ENCODE peak calls at places on chromosome 19, in ten cellular contexts. R is left ventricle myocardium inferior, X is dorsolateral prefrontal cortex, E is ovary, J is uterus, V is heart right ventricle, F is lower lobe of right lung, T is fibroblast of pulmonary artery, D is transverse colon, Z is body of pancreas. S is an unnamed sample.

GRCh38 chr19:6564393-6564792 is 26.6 kb downstream of the CD70 start:
- DNase-seq in R (no peak), X (no peak), E (no peak), J (no peak), V (no peak), F (no peak), T (peak), D (no peak), Z (no peak), S (peak)

GRCh38 chr19:45473366-45474190 is 5.8 kb downstream of the FOSB start:
- DNase-seq in R (no peak), X (no peak), E (peak), J (no peak), V (no peak), F (no peak), T (no peak), D (no peak), Z (no peak), S (no peak)

GRCh38 chr19:16210168-16210567 is 12.5 kb downstream of the AP1M1 start:
- DNase-seq in R (no peak), X (no peak), E (no peak), J (no peak), V (no peak), F (no peak), T (no peak), D (no peak), Z (no peak), S (no peak)

GRCh38 chr19:16342002-16342715 is 17.5 kb downstream of the KLF2 start:
- DNase-seq in R (peak), X (peak), E (peak), J (no peak), V (peak), F (no peak), T (no peak), D (peak), Z (no peak), S (peak)

GRCh38 chr19:16369306-16369663 is 44.7 kb downstream of the KLF2 start:
- DNase-seq in R (no peak), X (no peak), E (no peak), J (no peak), V (no peak), F (no peak), T (no peak), D (no peak), Z (no peak), S (no peak)

GRCh38 chr19:46984077-46985010 is 35.3 kb upstream of the NPAS1 start:
- DNase-seq in R (peak), X (no peak), E (no peak), J (peak), V (no peak), F (no peak), T (peak), D (no peak), Z (peak), S (peak)

GRCh38 chr19:53161123-53161522 is 2.3 kb upstream of the ZNF347 start:
- DNase-seq in R (no peak), X (no peak), E (no peak), J (no peak), V (no peak), F (no peak), T (no peak), D (no peak), Z (no peak), S (no peak)

GRCh38 chr19:13195678-13196077 is 45.5 kb downstream of the IER2 start:
- DNase-seq in R (no peak), X (no peak), E (no peak), J (no peak), V (no peak), F (peak), T (no peak), D (peak), Z (peak), S (no peak)

GRCh38 chr19:46017095-46017429 is 5.8 kb downstream of the PGLYRP1 start:
- DNase-seq in R (no peak), X (no peak), E (no peak), J (no peak), V (no peak), F (no peak), T (no peak), D (no peak), Z (no peak), S (no peak)

DNA sequence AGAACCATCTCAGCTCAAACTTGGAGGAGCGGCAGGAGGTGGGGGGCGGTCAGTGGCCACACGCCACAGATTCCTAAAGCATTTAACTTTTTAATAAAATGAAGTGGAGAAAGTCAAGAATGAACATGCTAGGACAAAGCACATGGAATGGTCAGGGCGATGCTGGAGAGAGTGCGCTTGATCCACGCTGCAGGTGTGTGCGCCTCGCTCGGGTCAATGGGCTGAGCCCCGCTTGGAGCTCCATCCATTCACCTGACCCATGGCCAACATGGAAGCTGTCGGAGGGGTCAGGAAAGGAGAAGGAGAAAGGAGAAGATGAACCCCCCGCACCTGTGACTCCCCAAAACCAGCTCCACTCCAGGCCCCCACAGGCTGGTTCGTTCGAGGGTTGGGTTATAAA is 41.8 kb downstream of the SUGP2 start:
- DNase-seq in R (no peak), X (no peak), E (no peak), J (no peak), V (no peak), F (no peak), T (no peak), D (no peak), Z (no peak), S (no peak)
- TF ChIP-seq CTCF in R (no peak), X (no peak), E (no peak), J (no peak), V (no peak), F (no peak), T (no peak), D (no peak), Z (no peak), S (no peak)

DNA sequence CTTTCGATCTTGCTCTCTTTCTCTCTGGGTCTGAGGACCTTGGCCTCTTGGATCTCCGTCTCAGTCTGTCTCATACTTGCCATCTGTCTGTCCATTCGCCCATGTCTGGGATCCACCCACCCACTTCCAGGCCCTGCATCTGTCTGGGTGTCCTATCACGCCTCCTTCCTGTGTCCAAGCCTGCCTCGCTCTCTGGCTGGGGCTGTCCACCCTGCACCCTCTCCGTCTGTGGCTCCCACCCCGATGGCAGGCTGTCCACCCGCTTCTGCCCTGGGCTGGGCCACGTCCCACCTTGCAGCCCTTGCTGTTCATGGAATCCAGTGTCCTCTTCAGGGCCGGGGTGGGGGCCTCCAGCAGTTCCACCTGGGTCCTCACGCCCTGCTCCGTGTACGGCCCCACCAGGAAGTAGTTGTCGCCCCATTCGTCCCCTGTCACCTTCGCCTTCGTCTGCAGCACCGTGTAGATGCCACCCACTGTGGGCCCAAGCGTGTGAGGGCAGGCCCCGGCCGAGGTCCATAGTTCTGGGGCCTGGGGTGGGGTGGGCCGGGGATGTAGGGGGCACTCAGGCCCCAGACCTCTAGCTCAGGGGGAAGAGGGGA is 2.0 kb downstream of the GYS1 start:
- DNase-seq in R (no peak), X (no peak), E (no peak), J (no peak), V (no peak), F (peak), T (no peak), D (no peak), Z (no peak), S (no peak)
- H3K4me3 ChIP-seq in R (peak), X (peak), E (no peak), J (peak), V (peak), F (peak), T (peak), D (no peak), Z (no peak), S (peak)

GRCh38 chr19:5251096-5252065 is 89.2 kb downstream of the PTPRS start:
- DNase-seq in R (no peak), X (no peak), E (no peak), J (no peak), V (no peak), F (no peak), T (no peak), D (no peak), Z (no peak), S (no peak)
- TF ChIP-seq CTCF in R (no peak), X (no peak), E (no peak), J (no peak), V (no peak), F (no peak), T (no peak), D (no peak), Z (no peak), S (no peak)

GRCh38 chr19:35143818-35144217 is 763 bp downstream of the FXYD7 start:
- DNase-seq in R (no peak), X (no peak), E (no peak), J (no peak), V (no peak), F (no peak), T (no peak), D (no peak), Z (no peak), S (no peak)
- H3K4me3 ChIP-seq in R (no peak), X (peak), E (no peak), J (no peak), V (no peak), F (no peak), T (no peak), D (no peak), Z (no peak), S (no peak)

DNA sequence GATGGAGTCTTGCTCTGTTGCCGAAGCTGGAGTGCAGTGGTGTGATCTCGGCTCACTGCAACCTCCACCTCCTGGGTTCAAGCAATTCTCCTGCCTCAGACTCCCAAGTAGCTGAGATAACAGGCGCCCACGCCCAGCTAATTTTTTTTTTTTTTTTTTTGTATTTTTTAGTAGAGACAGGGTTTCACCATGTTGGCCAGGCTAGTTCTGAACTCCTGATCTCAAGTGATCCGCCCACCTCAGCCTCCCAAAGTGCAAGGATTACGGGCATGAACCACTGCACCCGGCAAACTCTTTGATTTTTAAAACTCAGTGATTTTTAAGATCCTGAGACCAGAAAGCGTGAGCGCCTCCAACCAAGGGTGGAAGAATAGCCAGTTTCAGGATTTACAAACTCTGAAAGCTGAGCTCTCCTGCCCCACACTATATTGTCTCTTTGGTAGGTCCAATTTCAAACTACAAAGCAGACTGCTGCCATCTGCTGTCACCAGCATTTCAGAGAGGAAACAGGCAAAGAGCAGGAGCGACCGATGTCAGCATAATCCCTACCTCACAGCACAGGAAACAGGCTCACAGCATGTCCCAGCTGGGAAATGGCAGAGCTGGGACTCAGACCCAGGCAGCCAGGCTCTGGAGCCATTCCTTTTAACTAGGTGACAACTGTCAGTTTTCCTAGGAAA is 9.2 kb downstream of the NOSIP start:
- DNase-seq in R (no peak), X (no peak), E (no peak), J (no peak), V (no peak), F (no peak), T (no peak), D (peak), Z (no peak), S (no peak)
- TF ChIP-seq CTCF in R (no peak), X (no peak), E (no peak), J (no peak), V (no peak), F (no peak), T (no peak), D (peak), Z (no peak), S (no peak)

GRCh38 chr19:22625266-22626035 is 8.7 kb upstream of the ZNF492 start:
- DNase-seq in R (no peak), X (no peak), E (no peak), J (no peak), V (no peak), F (no peak), T (no peak), D (no peak), Z (no peak), S (no peak)

GRCh38 chr19:22623841-22624221 is 10.3 kb upstream of the ZNF492 start:
- DNase-seq in R (no peak), X (no peak), E (no peak), J (no peak), V (no peak), F (no peak), T (no peak), D (no peak), Z (no peak), S (no peak)

GRCh38 chr19:22620912-22621311 is 13.2 kb upstream of the ZNF492 start:
- DNase-seq in R (no peak), X (no peak), E (no peak), J (no peak), V (no peak), F (no peak), T (no peak), D (no peak), Z (no peak), S (no peak)

GRCh38 chr19:22622020-22622419 is 12.1 kb upstream of the ZNF492 start:
- DNase-seq in R (no peak), X (no peak), E (no peak), J (no peak), V (no peak), F (no peak), T (no peak), D (no peak), Z (no peak), S (no peak)

GRCh38 chr19:22622901-22623840 is 11.0 kb upstream of the ZNF492 start:
- DNase-seq in R (no peak), X (no peak), E (peak), J (no peak), V (peak), F (no peak), T (no peak), D (no peak), Z (peak), S (no peak)
- H3K4me3 ChIP-seq in R (peak), X (peak), E (peak), J (peak), V (peak), F (no peak), T (no peak), D (peak), Z (no peak), S (no peak)

GRCh38 chr19:18254546-18255500 is 19.4 kb downstream of the IQCN start:
- DNase-seq in R (no peak), X (no peak), E (no peak), J (no peak), V (no peak), F (no peak), T (no peak), D (peak), Z (peak), S (no peak)
- TF ChIP-seq CTCF in R (no peak), X (no peak), E (no peak), J (no peak), V (no peak), F (peak), T (no peak), D (peak), Z (peak), S (no peak)

S was measured in fibroblast of villous mesenchyme.